ENCODE peak calls at places on chromosomes 11 and 22, in eight cellular contexts. E is head of caudate nucleus, B is progenitor cell of endocrine pancreas, V is EL, S is PC-9, L is GM20000, D is caudate nucleus, I is NAMALWA. C is an unnamed sample.

GRCh38 chr22:18109410-18110193 is 1.0 kb upstream of the TUBA8 start:
- DNase-seq in E (no peak), B (no peak), V (no peak), S (no peak), L (no peak), D (no peak), I (peak; percentile 12), C (no peak)

GRCh38 chr11:78722786-78723185 is 148.1 kb upstream of the NARS2 start:
- DNase-seq in E (no peak), B (no peak), V (no peak), S (no peak), L (no peak), D (no peak), I (no peak), C (no peak)

GRCh38 chr11:122202951-122203456 is 87.0 kb upstream of the BLID start:
- DNase-seq in E (peak; percentile 84), B (peak; percentile 61), V (peak; percentile 81), S (peak; percentile 69), L (peak; percentile 65), D (peak; percentile 57), I (peak; percentile 48), C (peak; percentile 75)

GRCh38 chr11:122486793-122487495 is 168.6 kb upstream of the UBASH3B start:
- DNase-seq in E (no peak), B (no peak), V (peak; percentile 1), S (no peak), L (no peak), D (no peak), I (peak; percentile 13), C (no peak)

GRCh38 chr11:43907028-43907966 is 26.7 kb downstream of the ALKBH3 start:
- DNase-seq in E (no peak), B (no peak), V (no peak), S (no peak), L (no peak), D (no peak), I (no peak), C (no peak)

GRCh38 chr11:47950396-47950795 is 30.0 kb upstream of the PTPRJ start:
- DNase-seq in E (no peak), B (no peak), V (no peak), S (no peak), L (no peak), D (no peak), I (peak; percentile 79), C (no peak)

GRCh38 chr11:5443835-5444393 is 2.6 kb upstream of the OR51I1 start:
- DNase-seq in E (no peak), B (no peak), V (no peak), S (no peak), L (no peak), D (no peak), I (no peak), C (no peak)

GRCh38 chr11:131326829-131327228 is 43.6 kb upstream of the NTM start:
- DNase-seq in E (no peak), B (no peak), V (no peak), S (no peak), L (no peak), D (no peak), I (no peak), C (no peak)

GRCh38 chr22:36619797-36620390 is 83.7 kb downstream of the CACNG2 start:
- DNase-seq in E (no peak), B (no peak), V (no peak), S (no peak), L (no peak), D (no peak), I (no peak), C (no peak)

GRCh38 chr11:272931-273198 is 5.3 kb upstream of the NLRP6 start:
- DNase-seq in E (no peak), B (no peak), V (no peak), S (no peak), L (no peak), D (no peak), I (no peak), C (no peak)

GRCh38 chr22:35868938-35869337 is 151.3 kb downstream of the APOL5 start:
- DNase-seq in E (no peak), B (no peak), V (peak; percentile 38), S (no peak), L (no peak), D (no peak), I (no peak), C (no peak)

GRCh38 chr11:6538456-6538855 is 41.4 kb downstream of the DNHD1 start:
- DNase-seq in E (no peak), B (no peak), V (no peak), S (no peak), L (no peak), D (no peak), I (no peak), C (no peak)

GRCh38 chr11:80167766-80168165 is 726.9 kb upstream of the TENM4 start:
- DNase-seq in E (no peak), B (no peak), V (peak; percentile 54), S (peak; percentile 51), L (no peak), D (no peak), I (no peak), C (no peak)

GRCh38 chr11:70733327-70734325 is 335.3 kb downstream of the CTTN start:
- DNase-seq in E (no peak), B (no peak), V (no peak), S (no peak), L (no peak), D (no peak), I (no peak), C (no peak)

GRCh38 chr22:27730649-27731433 is 70.7 kb downstream of the MN1 start:
- DNase-seq in E (no peak), B (no peak), V (no peak), S (no peak), L (no peak), D (no peak), I (no peak), C (no peak)

GRCh38 chr11:120715239-120715638 is 203.7 kb downstream of the GRIK4 start:
- DNase-seq in E (no peak), B (no peak), V (peak; percentile 9), S (no peak), L (peak; percentile 59), D (no peak), I (peak; percentile 56), C (no peak)

GRCh38 chr11:77471520-77472234 is 2.2 kb downstream of the PAK1 start:
- DNase-seq in E (no peak), B (peak; percentile 22), V (peak; percentile 14), S (peak; percentile 55), L (peak; percentile 43), D (no peak), I (peak; percentile 21), C (no peak)

GRCh38 chr11:43546561-43547410 is 133.8 kb upstream of the HSD17B12 start:
- DNase-seq in E (no peak), B (no peak), V (no peak), S (no peak), L (no peak), D (no peak), I (no peak), C (no peak)

GRCh38 chr22:26169312-26170111 is at the start of gene SEZ6L:
- DNase-seq in E (peak; percentile 23), B (peak; percentile 31), V (no peak), S (no peak), L (peak; percentile 69), D (no peak), I (no peak), C (peak; percentile 69)

GRCh38 chr11:20127671-20128527 is 32.4 kb downstream of the DBX1 start:
- DNase-seq in E (peak; percentile 81), B (peak; percentile 83), V (peak; percentile 65), S (peak; percentile 72), L (peak; percentile 72), D (peak; percentile 57), I (peak; percentile 72), C (peak; percentile 89)

GRCh38 chr11:128210148-128210940 is 377.0 kb downstream of the ETS1 start:
- DNase-seq in E (no peak), B (no peak), V (peak; percentile 99), S (peak; percentile 77), L (no peak), D (no peak), I (no peak), C (no peak)

GRCh38 chr11:70272009-70272408 is 1.5 kb downstream of the PPFIA1 start:
- DNase-seq in E (no peak), B (no peak), V (no peak), S (no peak), L (no peak), D (no peak), I (no peak), C (no peak)

GRCh38 chr11:85182437-85183109 is 444.6 kb downstream of the DLG2 start:
- DNase-seq in E (no peak), B (no peak), V (peak; percentile 12), S (peak; percentile 5), L (peak; percentile 16), D (no peak), I (peak; percentile 71), C (peak; percentile 65)

GRCh38 chr11:108032800-108033199 is 24.1 kb downstream of the CUL5 start:
- DNase-seq in E (no peak), B (no peak), V (no peak), S (no peak), L (no peak), D (no peak), I (no peak), C (no peak)

GRCh38 chr22:49670610-49671330 is 156.9 kb downstream of the BRD1 start:
- DNase-seq in E (no peak), B (no peak), V (no peak), S (no peak), L (peak; percentile 59), D (no peak), I (no peak), C (no peak)

GRCh38 chr11:71940561-71941219 is 11.8 kb downstream of the RNF121 start:
- DNase-seq in E (no peak), B (no peak), V (no peak), S (no peak), L (no peak), D (no peak), I (no peak), C (no peak)

GRCh38 chr11:132866783-132867545 is 665.3 kb downstream of the OPCML start:
- DNase-seq in E (no peak), B (no peak), V (no peak), S (no peak), L (no peak), D (no peak), I (no peak), C (no peak)

GRCh38 chr11:92838655-92839334 is 130.7 kb upstream of the MTNR1B start:
- DNase-seq in E (no peak), B (no peak), V (no peak), S (no peak), L (no peak), D (no peak), I (no peak), C (no peak)

C was measured in Ammon's horn.